ENCODE peak calls at places on chromosomes 16 and 17, in eight cellular contexts. B is neuronal stem cell; R is RWPE1; L is stimulated activated naive CD4-positive, alpha-beta T cell treated with Interleukin-2 at 50 U/mL for 16 hours; P is activated T-cell treated with anti-CD3 and anti-CD28 coated beads, Interleukin-2, amount 50 U/mL, for 72 hours; Y is A549; O is brain microvascular endothelial cell; W is GM23338. N is an unnamed sample.

GRCh38 chr17:74137416-74137815 is 66.1 kb upstream of the RPL38 start:
- DNase-seq in B (no peak), R (no peak), L (no peak), P (no peak), Y (no peak), O (no peak), W (no peak), N (no peak)

GRCh38 chr17:79476074-79476473 is 134.8 kb downstream of the RBFOX3 start:
- DNase-seq in B (peak; percentile 26), R (no peak), L (no peak), P (no peak), Y (no peak), O (no peak), W (no peak), N (no peak)

GRCh38 chr17:38451840-38452529 is 23.7 kb downstream of the ARHGAP23 start:
- DNase-seq in B (no peak), R (peak; percentile 91), L (no peak), P (no peak), Y (no peak), O (peak; percentile 77), W (peak; percentile 95), N (peak; percentile 68)

GRCh38 chr17:77425791-77426641 is 285.2 kb downstream of the SEC14L1 start:
- DNase-seq in B (no peak), R (peak; percentile 81), L (peak; percentile 26), P (no peak), Y (peak; percentile 92), O (peak; percentile 87), W (no peak), N (no peak)

GRCh38 chr16:20879175-20880053 is 20.7 kb downstream of the DCUN1D3 start:
- DNase-seq in B (no peak), R (peak; percentile 64), L (no peak), P (peak; percentile 10), Y (peak; percentile 24), O (no peak), W (no peak), N (no peak)

GRCh38 chr17:43328650-43329049 is 70.1 kb upstream of the ARL4D start:
- DNase-seq in B (no peak), R (no peak), L (no peak), P (no peak), Y (no peak), O (no peak), W (no peak), N (no peak)

GRCh38 chr16:84985079-84986065 is 26.0 kb downstream of the ZDHHC7 start:
- DNase-seq in B (no peak), R (peak; percentile 77), L (no peak), P (no peak), Y (peak; percentile 33), O (peak; percentile 89), W (no peak), N (peak; percentile 73)

GRCh38 chr17:40922239-40922638 is 15.2 kb downstream of the KRT23 start:
- DNase-seq in B (no peak), R (peak; percentile 56), L (no peak), P (no peak), Y (peak; percentile 80), O (peak; percentile 92), W (no peak), N (peak; percentile 62)

GRCh38 chr16:11262915-11263314 is 6.2 kb downstream of the TNP2 start:
- DNase-seq in B (no peak), R (no peak), L (no peak), P (no peak), Y (no peak), O (no peak), W (no peak), N (no peak)

GRCh38 chr16:10878644-10879498 is 1.9 kb downstream of the CIITA start:
- DNase-seq in B (no peak), R (peak; percentile 38), L (no peak), P (peak; percentile 49), Y (no peak), O (peak; percentile 6), W (peak; percentile 63), N (no peak)

GRCh38 chr17:74712756-74713155 is at the start of gene CD300LF:
- DNase-seq in B (no peak), R (no peak), L (no peak), P (no peak), Y (no peak), O (no peak), W (no peak), N (no peak)

GRCh38 chr17:50608700-50609375 is 25.8 kb upstream of the ABCC3 start:
- DNase-seq in B (no peak), R (no peak), L (no peak), P (no peak), Y (no peak), O (no peak), W (peak; percentile 35), N (no peak)

GRCh38 chr16:81928975-81929374 is 82.3 kb downstream of the SDR42E1 start:
- DNase-seq in B (no peak), R (peak; percentile 59), L (no peak), P (peak; percentile 45), Y (no peak), O (no peak), W (peak; percentile 13), N (no peak)

GRCh38 chr16:67910162-67910561 is 17.1 kb downstream of the PSKH1 start:
- DNase-seq in B (no peak), R (no peak), L (no peak), P (peak; percentile 68), Y (no peak), O (no peak), W (no peak), N (peak; percentile 67)

GRCh38 chr17:37779554-37779953 is 34.7 kb upstream of the HNF1B start:
- DNase-seq in B (no peak), R (peak; percentile 14), L (no peak), P (no peak), Y (no peak), O (no peak), W (no peak), N (peak; percentile 28)

GRCh38 chr17:47806026-47806912 is 15.3 kb downstream of the OSBPL7 start:
- DNase-seq in B (no peak), R (no peak), L (no peak), P (no peak), Y (no peak), O (no peak), W (no peak), N (no peak)

GRCh38 chr16:17345043-17345442 is 125.7 kb downstream of the XYLT1 start:
- DNase-seq in B (no peak), R (no peak), L (no peak), P (peak; percentile 34), Y (no peak), O (no peak), W (no peak), N (no peak)

GRCh38 chr16:74563828-74564263 is 43.1 kb downstream of the GLG1 start:
- DNase-seq in B (no peak), R (no peak), L (no peak), P (peak; percentile 19), Y (peak; percentile 41), O (peak; percentile 57), W (no peak), N (no peak)

GRCh38 chr16:29988346-29989075 is 6.9 kb downstream of the HIRIP3 start:
- DNase-seq in B (no peak), R (no peak), L (no peak), P (no peak), Y (no peak), O (no peak), W (no peak), N (no peak)

GRCh38 chr17:39376434-39376833 is 25.0 kb downstream of the FBXL20 start:
- DNase-seq in B (no peak), R (no peak), L (no peak), P (no peak), Y (no peak), O (no peak), W (no peak), N (no peak)

GRCh38 chr16:11977206-11978041 is 890 bp downstream of the SNX29 start:
- DNase-seq in B (no peak), R (peak; percentile 55), L (no peak), P (no peak), Y (peak; percentile 51), O (peak; percentile 56), W (no peak), N (peak; percentile 54)

GRCh38 chr16:3963203-3963602 is 82.7 kb upstream of the CREBBP start:
- DNase-seq in B (no peak), R (no peak), L (peak; percentile 12), P (peak; percentile 8), Y (no peak), O (no peak), W (peak; percentile 24), N (no peak)

GRCh38 chr17:73302189-73302588 is 9.6 kb downstream of the CDC42EP4 start:
- DNase-seq in B (no peak), R (no peak), L (no peak), P (no peak), Y (no peak), O (no peak), W (no peak), N (no peak)

N was measured in fibroblast of the conjunctiva.